ENCODE peak calls at places on chromosome 20, in five cellular contexts. One of them, this sample, is unnamed.
A peak's percentile ranks its signal among the peaks of the same experiment; 100 is the strongest.

GRCh38 chr20:48797275-48797825 is 30.4 kb downstream of the PREX1 start:
- DNase-seq in cardiac fibroblast: no peak
- DNase-seq in activated T-helper 9 cell treated with anti-CD3 and anti-CD28 coated beads, Interleukin-2, amount 50 U/mL, for 16 hours: no peak
- DNase-seq in neural crest cell: peak; percentile 47
- DNase-seq in kidney epithelial cell: no peak
- DNase-seq in this sample: no peak

GRCh38 chr20:3115190-3116107 is 30.9 kb upstream of the AVP start:
- DNase-seq in kidney epithelial cell: peak; percentile 23
- DNase-seq in activated T-helper 9 cell treated with anti-CD3 and anti-CD28 coated beads, Interleukin-2, amount 50 U/mL, for 16 hours: no peak
- DNase-seq in cardiac fibroblast: peak; percentile 74
- DNase-seq in neural crest cell: peak; percentile 23
- DNase-seq in this sample: peak; percentile 88

GRCh38 chr20:16701296-16701695 is 28.5 kb upstream of the SNRPB2 start:
- DNase-seq in cardiac fibroblast: peak; percentile 1
- DNase-seq in neural crest cell: no peak
- DNase-seq in kidney epithelial cell: no peak
- DNase-seq in activated T-helper 9 cell treated with anti-CD3 and anti-CD28 coated beads, Interleukin-2, amount 50 U/mL, for 16 hours: no peak
- DNase-seq in this sample: no peak

GRCh38 chr20:9945406-9945805 is 89.4 kb upstream of the ANKEF1 start:
- DNase-seq in activated T-helper 9 cell treated with anti-CD3 and anti-CD28 coated beads, Interleukin-2, amount 50 U/mL, for 16 hours: no peak
- DNase-seq in kidney epithelial cell: peak; percentile 5
- DNase-seq in neural crest cell: no peak
- DNase-seq in cardiac fibroblast: peak; percentile 7
- DNase-seq in this sample: no peak

GRCh38 chr20:51525241-51526104 is 17.0 kb downstream of the NFATC2 start:
- DNase-seq in cardiac fibroblast: no peak
- DNase-seq in neural crest cell: no peak
- DNase-seq in kidney epithelial cell: no peak
- DNase-seq in activated T-helper 9 cell treated with anti-CD3 and anti-CD28 coated beads, Interleukin-2, amount 50 U/mL, for 16 hours: peak; percentile 44
- DNase-seq in this sample: no peak

GRCh38 chr20:25178563-25179438 is 16.7 kb upstream of the ENTPD6 start:
- DNase-seq in activated T-helper 9 cell treated with anti-CD3 and anti-CD28 coated beads, Interleukin-2, amount 50 U/mL, for 16 hours: no peak
- DNase-seq in cardiac fibroblast: peak; percentile 89
- DNase-seq in kidney epithelial cell: peak; percentile 14
- DNase-seq in neural crest cell: no peak
- DNase-seq in this sample: no peak

GRCh38 chr20:25316506-25317190 is 68.8 kb downstream of the PYGB start:
- DNase-seq in activated T-helper 9 cell treated with anti-CD3 and anti-CD28 coated beads, Interleukin-2, amount 50 U/mL, for 16 hours: no peak
- DNase-seq in neural crest cell: no peak
- DNase-seq in cardiac fibroblast: no peak
- DNase-seq in kidney epithelial cell: no peak
- DNase-seq in this sample: no peak

GRCh38 chr20:535958-536357 is 7.6 kb downstream of the CSNK2A1 start:
- DNase-seq in neural crest cell: no peak
- DNase-seq in cardiac fibroblast: peak; percentile 38
- DNase-seq in kidney epithelial cell: no peak
- DNase-seq in activated T-helper 9 cell treated with anti-CD3 and anti-CD28 coated beads, Interleukin-2, amount 50 U/mL, for 16 hours: no peak
- DNase-seq in this sample: no peak

GRCh38 chr20:10466325-10466724 is 31.2 kb downstream of the SLX4IP start:
- DNase-seq in kidney epithelial cell: no peak
- DNase-seq in neural crest cell: peak; percentile 14
- DNase-seq in cardiac fibroblast: peak; percentile 60
- DNase-seq in activated T-helper 9 cell treated with anti-CD3 and anti-CD28 coated beads, Interleukin-2, amount 50 U/mL, for 16 hours: no peak
- DNase-seq in this sample: no peak

GRCh38 chr20:35511814-35512420 is 17.5 kb downstream of the C20orf173 start:
- DNase-seq in neural crest cell: peak; percentile 13
- DNase-seq in cardiac fibroblast: peak; percentile 69
- DNase-seq in kidney epithelial cell: no peak
- DNase-seq in activated T-helper 9 cell treated with anti-CD3 and anti-CD28 coated beads, Interleukin-2, amount 50 U/mL, for 16 hours: no peak
- DNase-seq in this sample: no peak

This sample was measured in 8988T.